ENCODE peak calls at places on chromosomes 6 and 20, in four cellular contexts. C, R, I and D are unnamed samples.

GRCh38 chr6:87675004-87675681 is 26.9 kb downstream of the AKIRIN2 start:
- DNase-seq in R (no peak), C (no peak), I (no peak), D (no peak)

GRCh38 chr6:148559848-148560433 is 186.9 kb upstream of the UST start:
- DNase-seq in I (peak), R (peak), C (no peak), D (peak)

GRCh38 chr6:167015302-167015701 is 16.1 kb downstream of the CEP43 start:
- DNase-seq in C (no peak), I (no peak), R (no peak), D (no peak)

GRCh38 chr6:4608361-4609115 is 167.7 kb upstream of the CDYL start:
- DNase-seq in I (no peak), C (no peak), R (no peak), D (no peak)

GRCh38 chr6:152004036-152004566 is 196.6 kb downstream of the ESR1 start:
- DNase-seq in R (no peak), C (no peak), I (no peak), D (no peak)

GRCh38 chr6:38502423-38502822 is 137.3 kb downstream of the BTBD9 start:
- DNase-seq in C (no peak), I (no peak), R (no peak), D (no peak)

GRCh38 chr6:47536816-47537401 is 59.3 kb downstream of the CD2AP start:
- DNase-seq in I (no peak), C (no peak), R (no peak), D (no peak)

GRCh38 chr6:56552212-56553130 is 90.2 kb downstream of the DST start:
- DNase-seq in I (no peak), R (no peak), C (no peak), D (no peak)

GRCh38 chr20:4159765-4160490 is 144.6 kb upstream of the RNF24 start:
- DNase-seq in I (peak), R (no peak), C (no peak), D (no peak)

GRCh38 chr6:85402922-85403321 is 47.0 kb upstream of the NT5E start:
- DNase-seq in C (no peak), I (no peak), R (no peak), D (no peak)

GRCh38 chr20:16761305-16761829 is 13.2 kb downstream of the OTOR start:
- DNase-seq in R (peak), I (peak), C (peak), D (peak)

GRCh38 chr6:51099201-51099600 is 280.5 kb downstream of the TFAP2B start:
- DNase-seq in R (no peak), C (no peak), I (no peak), D (no peak)

GRCh38 chr6:34834789-34835518 is 43.1 kb downstream of the BLTP3A start:
- DNase-seq in I (no peak), R (no peak), C (no peak), D (no peak)

DNA sequence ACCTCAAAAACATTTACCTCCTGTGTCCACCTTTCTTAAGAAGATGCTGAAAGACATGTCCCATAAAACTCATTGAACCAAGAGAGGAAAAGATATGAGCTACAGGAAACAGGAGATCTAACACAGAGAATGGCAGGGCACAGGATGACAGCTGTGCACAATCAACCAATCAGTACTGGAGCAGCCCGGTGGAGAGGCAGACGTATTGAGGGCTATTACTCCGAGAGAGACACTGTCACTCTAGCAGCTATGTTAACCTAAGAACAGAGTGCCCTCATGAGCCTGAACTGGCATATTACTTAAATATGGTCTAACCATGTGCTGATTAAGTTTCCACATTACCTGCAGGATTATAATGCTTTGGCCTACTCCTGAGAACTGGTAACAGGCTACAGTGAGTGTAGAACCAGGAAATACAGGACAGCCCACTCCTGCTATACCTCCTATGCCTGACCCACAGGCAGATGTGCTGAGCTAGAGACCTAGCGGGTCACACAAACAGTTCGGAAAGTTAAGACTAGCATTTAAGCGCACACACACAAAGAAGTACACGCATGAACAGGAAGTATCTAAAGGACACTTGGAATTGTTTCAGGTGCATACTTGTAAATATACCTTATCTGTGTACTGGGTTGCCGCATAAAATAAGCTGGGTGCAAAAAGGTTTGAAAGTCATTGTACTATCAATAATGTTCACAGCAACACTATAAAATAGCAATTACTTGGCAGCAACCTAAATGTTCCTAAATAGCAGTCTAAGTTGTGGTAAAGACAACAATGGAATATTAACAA is 199.3 kb upstream of the SHLD1 start:
- DNase-seq in C (no peak), I (no peak), R (no peak), D (no peak)
- TF ChIP-seq MAX in C (no peak), I (no peak), R (no peak), D (no peak)

GRCh38 chr20:57698191-57698866 is 11.5 kb downstream of the PMEPA1 start:
- DNase-seq in I (no peak), C (no peak), R (no peak), D (peak)
- TF ChIP-seq SP1 in I (no peak), C (no peak), R (no peak), D (peak)

GRCh38 chr20:50673831-50674825 is 17.2 kb downstream of the RIPOR3 start:
- DNase-seq in R (no peak), I (no peak), C (no peak), D (no peak)

GRCh38 chr20:50673146-50673830 is 18.1 kb downstream of the RIPOR3 start:
- DNase-seq in C (no peak), I (no peak), R (peak), D (no peak)

GRCh38 chr20:50678213-50678898 is 13.0 kb downstream of the RIPOR3 start:
- DNase-seq in C (no peak), I (no peak), R (no peak), D (no peak)

GRCh38 chr20:50676888-50677287 is 14.5 kb downstream of the RIPOR3 start:
- DNase-seq in R (no peak), I (no peak), C (no peak), D (no peak)

GRCh38 chr20:50675671-50676376 is 15.5 kb downstream of the RIPOR3 start:
- DNase-seq in I (no peak), C (no peak), R (no peak), D (no peak)
- H3K4me2 ChIP-seq in I (no peak), C (no peak), R (peak), D (no peak)

DNA sequence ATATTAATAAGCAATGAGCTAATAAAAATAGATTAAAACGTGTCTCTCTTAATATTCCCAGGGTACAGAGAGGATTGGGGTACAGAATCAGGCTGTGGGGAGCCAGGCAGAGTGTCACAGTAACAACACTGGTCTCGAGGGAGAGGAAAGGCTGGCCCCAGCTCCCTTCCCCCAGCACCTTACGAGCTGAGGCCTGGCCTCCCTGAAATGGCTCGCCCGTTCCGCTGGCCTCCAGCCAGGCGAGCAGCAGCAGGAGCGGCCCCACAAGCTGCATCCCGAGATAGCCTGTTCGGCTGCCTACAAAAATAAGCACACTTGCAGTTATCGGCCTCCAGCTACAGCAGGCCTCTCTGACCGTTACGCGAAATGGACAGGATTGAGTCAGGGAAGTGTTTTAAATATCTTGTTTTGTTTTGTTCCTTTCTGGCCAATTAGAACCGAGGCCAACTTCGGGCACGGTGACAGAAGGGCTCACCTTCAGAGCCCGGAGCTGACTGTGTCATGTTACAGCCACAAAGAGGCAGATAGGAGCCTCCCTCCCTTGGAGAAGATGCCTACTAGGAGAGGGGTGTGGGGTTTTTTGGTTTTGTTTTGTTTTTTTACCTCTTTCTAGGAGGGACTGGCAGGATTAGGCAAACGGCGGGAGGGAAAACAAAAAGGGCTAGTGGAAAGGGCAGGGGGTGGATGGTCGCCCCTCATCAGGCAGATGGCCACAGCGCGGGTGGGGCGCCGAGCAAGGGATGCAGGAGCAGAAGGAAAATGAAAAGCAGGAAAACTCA is 4.2 kb upstream of the ZMYND8 start:
- DNase-seq in R (peak), I (peak), C (no peak), D (peak)
- TF ChIP-seq MAX in R (peak), I (no peak), C (no peak), D (no peak)

DNA sequence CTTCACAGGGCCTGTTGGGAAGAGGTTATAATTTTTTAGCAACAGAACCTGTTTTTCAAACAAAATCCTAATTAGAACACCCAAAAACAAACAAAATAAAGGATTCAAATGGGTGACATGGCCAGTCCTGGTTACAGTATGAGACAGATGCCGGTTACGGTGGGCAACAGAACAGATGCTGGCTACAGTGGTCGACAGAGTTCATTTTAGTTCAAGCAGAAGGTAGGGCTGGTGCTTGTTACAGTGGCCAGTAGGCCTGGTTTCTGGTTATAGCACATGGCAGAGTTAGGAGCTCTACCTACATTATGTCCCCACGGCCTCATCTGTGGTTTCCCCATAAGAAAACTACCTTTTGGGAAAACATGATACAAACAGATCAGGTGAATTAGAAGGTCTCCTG is 327.7 kb downstream of the LAMA2 start:
- DNase-seq in I (no peak), C (no peak), R (no peak), D (no peak)
- TF ChIP-seq SP1 in I (no peak), C (no peak), R (no peak), D (no peak)

GRCh38 chr6:30983439-30983838 is at the start of gene MUC21:
- DNase-seq in R (no peak), I (no peak), C (no peak), D (no peak)
- H3K4me2 ChIP-seq in R (no peak), I (no peak), C (no peak), D (no peak)

GRCh38 chr6:117829594-117830319 is 77.3 kb upstream of the SLC35F1 start:
- DNase-seq in I (peak), R (no peak), C (no peak), D (peak)
- TF ChIP-seq MAX in I (no peak), R (no peak), C (no peak), D (no peak)